ENCODE peak calls at places on chromosome 13, in five cellular contexts. V is transverse colon; B is tibial nerve; J is AG04450; O is CD4-positive, CD25-positive, alpha-beta regulatory T cell. F is an unnamed sample.

GRCh38 chr13:111389621-111390521 is 69.4 kb downstream of the TEX29 start:
- DNase-seq in J (no peak), V (no peak), O (no peak), B (no peak), F (no peak)

GRCh38 chr13:30676672-30677071 is 58.7 kb upstream of the ALOX5AP start:
- DNase-seq in J (no peak), V (no peak), B (no peak), O (no peak), F (no peak)

GRCh38 chr13:35714588-35714987 is 238.1 kb upstream of the MAB21L1 start:
- DNase-seq in J (no peak), O (no peak), V (no peak), B (no peak), F (no peak)

GRCh38 chr13:73228546-73228945 is 169.7 kb downstream of the KLF5 start:
- DNase-seq in V (no peak), O (peak; percentile 43), B (no peak), J (no peak), F (no peak)

GRCh38 chr13:29573190-29573589 is 22.3 kb downstream of the SLC7A1 start:
- DNase-seq in B (peak; percentile 57), V (peak; percentile 78), O (no peak), J (no peak), F (peak; percentile 71)

GRCh38 chr13:100203696-100204367 is 114.9 kb downstream of the PCCA start:
- DNase-seq in J (no peak), B (no peak), V (no peak), O (peak; percentile 80), F (no peak)

GRCh38 chr13:110304256-110304655 is 2.7 kb downstream of the COL4A1 start:
- DNase-seq in B (peak; percentile 47), V (no peak), J (no peak), O (no peak), F (no peak)

GRCh38 chr13:88919970-88920628 is 1248.9 kb downstream of the SLITRK5 start:
- DNase-seq in J (no peak), O (peak; percentile 56), V (no peak), B (no peak), F (no peak)

GRCh38 chr13:99383946-99384345 is 76.7 kb upstream of the GPR183 start:
- DNase-seq in J (no peak), V (no peak), O (no peak), B (no peak), F (no peak)

GRCh38 chr13:48578516-48579166 is 45.8 kb upstream of the RCBTB2 start:
- DNase-seq in O (peak; percentile 35), V (no peak), B (no peak), J (no peak), F (no peak)

GRCh38 chr13:74270018-74270417 is 135.8 kb upstream of the KLF12 start:
- DNase-seq in B (no peak), O (no peak), J (no peak), V (no peak), F (no peak)

GRCh38 chr13:98567140-98567539 is 9.8 kb downstream of the STK24 start:
- DNase-seq in O (no peak), J (no peak), V (no peak), B (no peak), F (no peak)

GRCh38 chr13:73933795-73934194 is 200.4 kb downstream of the KLF12 start:
- DNase-seq in V (no peak), J (no peak), O (no peak), B (no peak), F (no peak)

GRCh38 chr13:26914624-26915023 is 154.0 kb upstream of the GPR12 start:
- DNase-seq in V (no peak), J (no peak), B (no peak), O (peak; percentile 35), F (no peak)

GRCh38 chr13:23770428-23770827 is 118.8 kb downstream of the MIPEP start:
- DNase-seq in B (no peak), V (no peak), O (no peak), J (no peak), F (no peak)

GRCh38 chr13:34657716-34658115 is 284.4 kb upstream of the NBEA start:
- DNase-seq in J (peak; percentile 4), O (no peak), B (no peak), V (no peak), F (no peak)

GRCh38 chr13:112733112-112733511 is 43.3 kb downstream of the ATP11A start:
- DNase-seq in V (no peak), J (no peak), B (no peak), O (no peak), F (no peak)

GRCh38 chr13:47251771-47252170 is 354.9 kb upstream of the HTR2A start:
- DNase-seq in J (no peak), B (no peak), V (no peak), O (no peak), F (no peak)

GRCh38 chr13:100210966-100211710 is 122.2 kb downstream of the PCCA start:
- DNase-seq in B (no peak), O (no peak), V (no peak), J (no peak), F (no peak)

GRCh38 chr13:35046587-35046986 is 104.5 kb downstream of the NBEA start:
- DNase-seq in B (no peak), V (no peak), O (no peak), J (no peak), F (no peak)

GRCh38 chr13:40064154-40064713 is 408.8 kb downstream of the COG6 start:
- DNase-seq in V (no peak), B (no peak), O (no peak), J (no peak), F (no peak)

GRCh38 chr13:32837973-32838940 is 178.0 kb upstream of the KL start:
- DNase-seq in J (no peak), B (no peak), O (no peak), V (no peak), F (no peak)

GRCh38 chr13:31267126-31267784 is 67.5 kb downstream of the B3GLCT start:
- DNase-seq in V (no peak), B (no peak), J (no peak), O (no peak), F (no peak)

GRCh38 chr13:80955487-80955886 is 614.6 kb upstream of the SPRY2 start:
- DNase-seq in B (no peak), V (no peak), J (no peak), O (no peak), F (no peak)

GRCh38 chr13:94558721-94559120 is 37.2 kb downstream of the TGDS start:
- DNase-seq in O (peak; percentile 77), B (no peak), V (no peak), J (no peak), F (peak; percentile 26)

GRCh38 chr13:40408602-40409001 is 257.8 kb downstream of the FOXO1 start:
- DNase-seq in J (no peak), V (no peak), B (no peak), O (no peak), F (no peak)

GRCh38 chr13:73898276-73898675 is 235.9 kb downstream of the KLF12 start:
- DNase-seq in V (no peak), J (no peak), O (no peak), B (no peak), F (no peak)

GRCh38 chr13:43261018-43261417 is 237.6 kb downstream of the DNAJC15 start:
- DNase-seq in B (no peak), J (peak; percentile 48), O (no peak), V (no peak), F (no peak)

DNA sequence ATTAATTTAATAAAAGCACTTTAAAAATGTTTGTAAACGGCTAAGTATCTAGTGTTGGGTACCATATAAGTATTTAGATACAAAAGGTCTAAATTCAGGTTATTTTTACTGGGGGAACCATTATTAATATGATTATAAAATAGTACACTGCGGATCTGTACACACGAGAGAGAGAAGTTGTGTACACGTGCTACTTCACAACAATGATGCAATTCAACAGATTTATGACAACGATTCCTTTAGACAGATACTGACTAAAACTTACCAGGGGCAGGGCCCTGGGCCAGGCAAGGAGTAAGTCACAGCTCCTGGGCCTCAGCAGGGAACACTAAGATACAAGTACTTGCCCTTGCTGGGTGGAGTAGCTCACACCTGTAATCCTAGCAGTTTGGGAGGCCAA is 29.1 kb upstream of the TPTE2 start:
- DNase-seq in V (no peak), O (no peak), B (no peak), J (no peak), F (no peak)
- H3K9me3 ChIP-seq in V (no peaks in the 10 kb centered on the region), O (no peaks in the 10 kb centered on the region), B (no peaks in the 10 kb centered on the region), J (no peaks in the 10 kb centered on the region), F (no peaks in the 10 kb centered on the region)

GRCh38 chr13:70162141-70162540 is 53.9 kb upstream of the KLHL1 start:
- DNase-seq in J (no peak), B (no peak), V (no peak), O (no peak), F (no peak)
- H3K27ac ChIP-seq in J (no peak overlapping the region), B (no peak overlapping the region), V (no peak overlapping the region), O (no peak overlapping the region), F (no peak overlapping the region)

DNA sequence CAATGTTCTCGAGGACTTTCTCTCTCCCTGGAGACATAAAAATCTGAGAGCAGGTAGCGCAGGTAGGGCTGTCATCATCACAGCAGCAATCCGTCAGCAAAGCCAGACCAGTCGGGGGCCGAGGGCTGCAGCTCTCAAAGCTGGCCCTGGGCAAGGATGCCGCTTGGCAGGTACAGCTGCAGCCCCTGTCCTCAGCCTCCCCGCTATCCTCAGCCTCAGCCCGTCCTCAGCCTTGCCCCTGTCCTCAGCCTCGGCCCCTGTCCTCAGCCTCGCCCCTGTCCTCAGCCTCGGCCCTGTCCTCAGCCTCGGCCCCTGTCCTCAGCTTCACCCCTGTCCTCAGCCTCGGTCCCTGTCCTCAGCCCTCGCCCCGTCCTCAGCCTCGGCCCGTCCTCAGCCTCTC is 10.9 kb downstream of the C13orf46 start:
- DNase-seq in B (no peak), O (no peak), V (no peak), J (no peak), F (no peak)
- H3K9me3 ChIP-seq in B (peaks cover 12% of the 10 kb centered on the region), O (peaks cover 8% of the 10 kb centered on the region), V (no peaks in the 10 kb centered on the region), J (peaks cover 45% of the 10 kb centered on the region), F (no peaks in the 10 kb centered on the region)

GRCh38 chr13:102902789-102903347 is 57.0 kb downstream of the ERCC5 start:
- DNase-seq in V (no peak), J (no peak), B (no peak), O (no peak), F (no peak)

GRCh38 chr13:102901615-102902305 is 55.9 kb downstream of the ERCC5 start:
- DNase-seq in J (no peak), V (no peak), O (no peak), B (no peak), F (no peak)

GRCh38 chr13:102900193-102900608 is 54.4 kb downstream of the ERCC5 start:
- DNase-seq in O (no peak), V (no peak), J (no peak), B (no peak), F (no peak)

GRCh38 chr13:102903659-102904407 is 58.0 kb downstream of the ERCC5 start:
- DNase-seq in J (no peak), V (no peak), O (no peak), B (no peak), F (no peak)

DNA sequence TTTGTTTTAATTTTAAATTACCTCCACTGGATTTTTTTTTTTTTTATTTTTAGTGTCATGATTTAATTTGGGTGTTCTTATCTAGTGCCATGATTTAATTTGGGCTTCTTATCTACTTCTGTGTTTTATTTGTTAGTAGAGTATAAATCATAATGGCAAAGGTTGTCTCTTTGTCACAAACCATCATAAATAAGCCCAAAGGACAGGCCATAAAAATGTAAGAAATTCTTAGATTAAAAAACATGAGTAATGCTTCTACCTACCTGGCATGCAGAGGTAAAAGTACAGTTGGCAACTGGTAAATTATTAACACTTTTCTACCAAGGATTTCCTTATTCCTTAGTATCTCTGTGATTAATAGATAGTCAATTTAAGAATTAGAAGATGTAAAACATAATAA is 55.2 kb downstream of the ERCC5 start:
- DNase-seq in B (no peak), V (no peak), O (no peak), J (no peak), F (no peak)
- H3K27ac ChIP-seq in B (no peak overlapping the region), V (peak overlapping the region; percentile 52), O (no peak overlapping the region), J (no peak overlapping the region), F (no peak overlapping the region)

GRCh38 chr13:104705031-104705750 is 1639.0 kb upstream of the SLC10A2 start:
- DNase-seq in B (no peak), J (no peak), V (no peak), O (no peak), F (no peak)
- H3K9me3 ChIP-seq in B (no peaks in the 10 kb centered on the region), J (no peaks in the 10 kb centered on the region), V (no peaks in the 10 kb centered on the region), O (no peaks in the 10 kb centered on the region), F (no peaks in the 10 kb centered on the region)

F was measured in testis.